ENCODE peak calls at places on chromosomes 3 and 15, in eight cellular contexts. One of them, this sample, is unnamed. For H3K36me3 and H3K27me3, the result is how much of the 10 kb centered on the place peaks cover.

GRCh38 chr3:88618121-88618645 is 468.4 kb downstream of the C3orf38 start:
- DNase-seq in uterus: no peak
- DNase-seq in IMR-90: no peak
- DNase-seq in left ventricle myocardium inferior: no peak
- DNase-seq in tibial artery: no peak
- DNase-seq in colonic mucosa: no peak
- DNase-seq in heart left ventricle: no peak
- DNase-seq in upper lobe of right lung: no peak
- DNase-seq in this sample: no peak

GRCh38 chr15:78103406-78104118 is 11.2 kb downstream of the SH2D7 start:
- DNase-seq in uterus: no peak
- DNase-seq in IMR-90: no peak
- DNase-seq in left ventricle myocardium inferior: peak
- DNase-seq in tibial artery: no peak
- DNase-seq in colonic mucosa: no peak
- DNase-seq in heart left ventricle: no peak
- DNase-seq in upper lobe of right lung: peak
- DNase-seq in this sample: no peak

GRCh38 chr3:110743202-110743601 is 328.4 kb upstream of the NECTIN3 start:
- DNase-seq in uterus: no peak
- DNase-seq in IMR-90: no peak
- DNase-seq in left ventricle myocardium inferior: no peak
- DNase-seq in tibial artery: no peak
- DNase-seq in colonic mucosa: peak
- DNase-seq in heart left ventricle: no peak
- DNase-seq in upper lobe of right lung: no peak
- DNase-seq in this sample: no peak

GRCh38 chr3:45362768-45363167 is 25.6 kb upstream of the LARS2 start:
- DNase-seq in uterus: no peak
- DNase-seq in IMR-90: peak
- DNase-seq in left ventricle myocardium inferior: no peak
- DNase-seq in tibial artery: no peak
- DNase-seq in colonic mucosa: no peak
- DNase-seq in heart left ventricle: no peak
- DNase-seq in upper lobe of right lung: no peak
- DNase-seq in this sample: no peak

GRCh38 chr15:50049871-50050270 is 69.2 kb downstream of the ATP8B4 start:
- DNase-seq in uterus: no peak
- DNase-seq in IMR-90: peak
- DNase-seq in left ventricle myocardium inferior: no peak
- DNase-seq in tibial artery: no peak
- DNase-seq in colonic mucosa: no peak
- DNase-seq in heart left ventricle: no peak
- DNase-seq in upper lobe of right lung: no peak
- DNase-seq in this sample: no peak

GRCh38 chr3:81716870-81717509 is 44.5 kb downstream of the GBE1 start:
- DNase-seq in uterus: no peak
- DNase-seq in IMR-90: peak
- DNase-seq in left ventricle myocardium inferior: peak
- DNase-seq in tibial artery: no peak
- DNase-seq in colonic mucosa: no peak
- DNase-seq in heart left ventricle: peak
- DNase-seq in upper lobe of right lung: no peak
- DNase-seq in this sample: no peak

GRCh38 chr15:66661432-66662096 is 40.5 kb upstream of the SMAD6 start:
- DNase-seq in uterus: no peak
- DNase-seq in IMR-90: no peak
- DNase-seq in left ventricle myocardium inferior: peak
- DNase-seq in tibial artery: peak
- DNase-seq in colonic mucosa: no peak
- DNase-seq in heart left ventricle: peak
- DNase-seq in upper lobe of right lung: no peak
- DNase-seq in this sample: no peak

GRCh38 chr15:36970522-36970921 is 129.8 kb downstream of the MEIS2 start:
- DNase-seq in uterus: no peak
- DNase-seq in IMR-90: no peak
- DNase-seq in left ventricle myocardium inferior: no peak
- DNase-seq in tibial artery: no peak
- DNase-seq in colonic mucosa: peak
- DNase-seq in heart left ventricle: no peak
- DNase-seq in upper lobe of right lung: no peak
- DNase-seq in this sample: no peak

GRCh38 chr3:177680442-177680821 is 483.1 kb upstream of the TBL1XR1 start:
- DNase-seq in uterus: no peak
- DNase-seq in IMR-90: peak
- DNase-seq in left ventricle myocardium inferior: no peak
- DNase-seq in tibial artery: no peak
- DNase-seq in colonic mucosa: no peak
- DNase-seq in heart left ventricle: no peak
- DNase-seq in upper lobe of right lung: no peak
- DNase-seq in this sample: no peak

GRCh38 chr15:57323806-57324589 is 52.3 kb upstream of the CGNL1 start:
- DNase-seq in uterus: no peak
- DNase-seq in IMR-90: peak
- DNase-seq in left ventricle myocardium inferior: peak
- DNase-seq in tibial artery: no peak
- DNase-seq in colonic mucosa: peak
- DNase-seq in heart left ventricle: no peak
- DNase-seq in upper lobe of right lung: no peak
- DNase-seq in this sample: peak

DNA sequence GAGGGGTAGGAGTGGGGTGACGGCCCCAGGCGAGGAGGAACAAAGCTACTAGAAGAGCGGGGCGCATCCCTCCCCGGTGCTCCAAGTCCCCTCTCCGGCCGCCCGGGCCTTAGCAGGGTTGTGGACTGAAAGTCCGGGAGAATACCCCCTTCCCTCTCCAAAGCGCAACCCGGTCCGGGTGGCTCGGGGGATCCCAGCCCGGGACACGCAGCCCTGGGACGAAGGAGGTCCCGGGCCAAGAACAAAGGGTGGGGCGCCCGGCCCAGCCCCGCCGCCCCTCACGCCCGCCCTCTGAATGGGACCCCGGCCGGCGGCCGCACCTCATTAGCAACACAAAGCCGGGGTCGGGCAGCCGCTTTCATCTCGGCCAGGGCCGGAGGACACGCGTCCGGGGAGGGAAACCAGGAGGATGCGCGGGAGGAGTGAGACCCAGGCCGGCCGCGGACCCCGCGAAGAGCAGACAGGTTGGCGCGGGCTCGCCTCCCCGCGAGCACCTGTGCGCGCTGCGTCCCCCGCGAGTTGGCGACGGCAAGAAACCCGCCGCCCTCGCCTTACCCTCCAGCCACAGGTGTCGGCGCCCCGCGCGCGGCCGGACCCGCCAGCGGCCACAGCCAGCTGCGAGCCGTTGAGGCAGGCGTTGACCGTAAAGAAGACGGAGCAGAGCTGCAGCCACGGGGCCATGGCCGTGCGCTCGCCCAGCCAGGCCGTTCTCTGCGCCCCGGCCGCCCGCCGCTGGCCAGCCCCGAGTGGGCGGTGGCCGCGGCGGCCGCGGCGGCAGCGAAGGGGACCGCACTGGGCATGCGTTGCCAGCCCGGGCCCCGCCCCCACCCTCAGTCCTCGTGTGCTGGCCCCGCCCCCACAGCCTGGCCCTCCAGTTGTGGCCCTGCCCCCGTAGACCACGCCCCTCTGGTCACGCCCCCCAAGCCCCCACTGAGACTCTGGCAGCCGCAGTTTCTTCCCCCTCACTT is at the start of gene IL17RD:
- DNase-seq in uterus: peak
- DNase-seq in IMR-90: peak
- DNase-seq in left ventricle myocardium inferior: peak
- DNase-seq in tibial artery: peak
- DNase-seq in colonic mucosa: peak
- DNase-seq in heart left ventricle: peak
- DNase-seq in upper lobe of right lung: peak
- DNase-seq in this sample: peak
- H3K4me3 ChIP-seq in uterus: peak
- H3K4me3 ChIP-seq in IMR-90: peak
- H3K4me3 ChIP-seq in left ventricle myocardium inferior: peak
- H3K4me3 ChIP-seq in tibial artery: peak
- H3K4me3 ChIP-seq in colonic mucosa: peak
- H3K4me3 ChIP-seq in heart left ventricle: peak
- H3K4me3 ChIP-seq in upper lobe of right lung: peak
- H3K4me3 ChIP-seq in this sample: peak

DNA sequence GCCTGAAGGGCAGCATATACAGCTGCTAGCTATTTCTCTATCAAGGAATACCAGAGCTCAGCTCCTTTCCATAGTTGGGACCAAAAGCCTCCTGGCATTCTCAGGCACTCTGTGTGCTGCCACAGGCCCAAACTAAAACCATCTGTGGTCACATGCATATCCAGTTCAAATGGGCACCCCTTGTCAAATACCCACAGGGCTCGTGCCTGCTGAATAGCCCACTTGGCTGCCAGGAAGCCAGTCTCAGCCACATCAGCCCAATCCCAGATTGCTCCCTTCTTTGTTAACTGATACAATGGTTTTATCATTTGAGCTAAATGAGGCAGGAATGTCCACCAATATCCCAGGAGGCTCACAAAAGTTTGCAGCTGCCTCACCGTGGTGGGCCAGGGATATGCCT is 13.9 kb downstream of the CCRL2 start:
- DNase-seq in uterus: no peak
- DNase-seq in IMR-90: no peak
- DNase-seq in left ventricle myocardium inferior: no peak
- DNase-seq in tibial artery: no peak
- DNase-seq in colonic mucosa: no peak
- DNase-seq in heart left ventricle: no peak
- DNase-seq in upper lobe of right lung: no peak
- DNase-seq in this sample: no peak
- H3K36me3 ChIP-seq in uterus: under half
- H3K36me3 ChIP-seq in IMR-90: under half
- H3K36me3 ChIP-seq in left ventricle myocardium inferior: under half
- H3K36me3 ChIP-seq in tibial artery: under half
- H3K36me3 ChIP-seq in colonic mucosa: under half
- H3K36me3 ChIP-seq in heart left ventricle: under half
- H3K36me3 ChIP-seq in upper lobe of right lung: under half
- H3K36me3 ChIP-seq in this sample: under half

DNA sequence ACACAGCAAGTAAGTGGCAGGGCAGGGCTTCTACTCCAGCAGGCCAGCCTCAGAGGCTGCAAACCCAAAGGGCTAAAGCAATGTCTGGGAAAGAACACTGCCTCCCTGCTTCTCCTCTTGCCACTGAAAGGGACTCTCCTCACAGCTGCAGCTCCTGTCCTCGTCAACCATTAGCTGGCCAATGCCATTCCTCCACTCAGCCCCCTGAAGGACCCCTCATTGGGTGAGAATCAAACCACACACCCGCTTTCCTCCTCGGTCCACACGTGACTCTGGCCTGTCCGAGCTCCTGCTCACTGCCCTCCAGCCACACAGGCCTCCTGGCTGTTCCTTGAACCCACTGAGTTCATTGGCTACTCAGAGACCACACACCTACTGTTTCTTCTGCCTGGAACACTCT is 253.7 kb upstream of the TLE3 start:
- DNase-seq in uterus: no peak
- DNase-seq in IMR-90: no peak
- DNase-seq in left ventricle myocardium inferior: no peak
- DNase-seq in tibial artery: no peak
- DNase-seq in colonic mucosa: no peak
- DNase-seq in heart left ventricle: no peak
- DNase-seq in upper lobe of right lung: no peak
- DNase-seq in this sample: no peak
- H3K27me3 ChIP-seq in uterus: under half
- H3K27me3 ChIP-seq in IMR-90: half or more
- H3K27me3 ChIP-seq in left ventricle myocardium inferior: half or more
- H3K27me3 ChIP-seq in tibial artery: under half
- H3K27me3 ChIP-seq in colonic mucosa: under half
- H3K27me3 ChIP-seq in heart left ventricle: under half
- H3K27me3 ChIP-seq in upper lobe of right lung: under half
- H3K27me3 ChIP-seq in this sample: under half

DNA sequence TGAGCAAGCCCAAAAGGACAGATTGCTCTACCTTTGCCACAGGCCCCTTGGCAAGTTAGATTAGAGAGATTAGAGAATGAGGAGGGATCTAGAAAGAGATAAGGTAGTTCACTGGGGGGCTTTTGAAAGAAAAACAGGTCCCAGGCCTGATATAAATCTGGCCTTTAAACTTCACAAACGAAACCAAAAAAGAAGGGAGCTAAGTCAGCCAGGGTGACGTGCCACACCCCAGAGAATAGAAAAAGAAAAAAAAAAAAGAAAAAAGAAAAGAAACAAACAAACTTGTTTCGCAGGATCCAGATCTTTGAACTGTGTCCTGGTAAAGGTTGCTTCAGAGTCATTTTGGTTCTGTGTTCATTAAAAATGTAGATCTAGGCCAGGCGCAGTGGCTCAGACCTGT is 3.6 kb downstream of the KAT2B start:
- DNase-seq in uterus: no peak
- DNase-seq in IMR-90: no peak
- DNase-seq in left ventricle myocardium inferior: no peak
- DNase-seq in tibial artery: no peak
- DNase-seq in colonic mucosa: no peak
- DNase-seq in heart left ventricle: no peak
- DNase-seq in upper lobe of right lung: no peak
- DNase-seq in this sample: no peak
- H3K4me3 ChIP-seq in uterus: no peak
- H3K4me3 ChIP-seq in IMR-90: no peak
- H3K4me3 ChIP-seq in left ventricle myocardium inferior: peak
- H3K4me3 ChIP-seq in tibial artery: peak
- H3K4me3 ChIP-seq in colonic mucosa: no peak
- H3K4me3 ChIP-seq in heart left ventricle: peak
- H3K4me3 ChIP-seq in upper lobe of right lung: peak
- H3K4me3 ChIP-seq in this sample: no peak

GRCh38 chr15:89330881-89331595 is 3.6 kb downstream of the POLG start:
- DNase-seq in uterus: no peak
- DNase-seq in IMR-90: no peak
- DNase-seq in left ventricle myocardium inferior: no peak
- DNase-seq in tibial artery: peak
- DNase-seq in colonic mucosa: no peak
- DNase-seq in heart left ventricle: no peak
- DNase-seq in upper lobe of right lung: no peak
- DNase-seq in this sample: no peak
- H3K36me3 ChIP-seq in uterus: under half
- H3K36me3 ChIP-seq in IMR-90: half or more
- H3K36me3 ChIP-seq in left ventricle myocardium inferior: half or more
- H3K36me3 ChIP-seq in tibial artery: half or more
- H3K36me3 ChIP-seq in colonic mucosa: under half
- H3K36me3 ChIP-seq in heart left ventricle: under half
- H3K36me3 ChIP-seq in upper lobe of right lung: half or more
- H3K36me3 ChIP-seq in this sample: half or more

DNA sequence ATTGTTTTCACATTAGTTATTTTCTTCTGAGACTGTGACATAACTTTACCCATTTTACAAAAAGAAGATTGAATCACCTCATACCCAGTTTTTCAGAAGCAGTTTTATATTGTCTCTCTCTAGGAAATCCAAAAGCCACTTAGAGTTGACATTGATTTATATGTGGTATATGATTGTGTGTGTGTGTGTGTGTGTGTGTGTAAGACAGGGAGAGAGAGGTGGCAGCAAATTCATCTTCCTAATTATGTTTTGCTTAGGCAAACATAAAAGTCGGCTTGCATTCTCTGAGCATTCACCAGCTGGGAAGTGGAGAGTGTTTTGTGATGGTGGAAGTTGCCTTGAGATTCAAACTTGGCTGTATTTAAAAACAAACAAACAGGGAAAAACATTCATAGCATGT is 64.6 kb upstream of the IGF1R start:
- DNase-seq in uterus: no peak
- DNase-seq in IMR-90: no peak
- DNase-seq in left ventricle myocardium inferior: no peak
- DNase-seq in tibial artery: no peak
- DNase-seq in colonic mucosa: no peak
- DNase-seq in heart left ventricle: no peak
- DNase-seq in upper lobe of right lung: no peak
- DNase-seq in this sample: no peak
- H3K27me3 ChIP-seq in uterus: half or more
- H3K27me3 ChIP-seq in IMR-90: under half
- H3K27me3 ChIP-seq in left ventricle myocardium inferior: half or more
- H3K27me3 ChIP-seq in tibial artery: half or more
- H3K27me3 ChIP-seq in colonic mucosa: under half
- H3K27me3 ChIP-seq in heart left ventricle: half or more
- H3K27me3 ChIP-seq in upper lobe of right lung: half or more
- H3K27me3 ChIP-seq in this sample: under half

GRCh38 chr3:134312072-134312872 is 61.6 kb upstream of the RYK start:
- DNase-seq in uterus: no peak
- DNase-seq in IMR-90: no peak
- DNase-seq in left ventricle myocardium inferior: no peak
- DNase-seq in tibial artery: peak
- DNase-seq in colonic mucosa: peak
- DNase-seq in heart left ventricle: no peak
- DNase-seq in upper lobe of right lung: peak
- DNase-seq in this sample: peak
- H3K4me3 ChIP-seq in uterus: no peak
- H3K4me3 ChIP-seq in IMR-90: no peak
- H3K4me3 ChIP-seq in left ventricle myocardium inferior: peak
- H3K4me3 ChIP-seq in tibial artery: no peak
- H3K4me3 ChIP-seq in colonic mucosa: peak
- H3K4me3 ChIP-seq in heart left ventricle: peak
- H3K4me3 ChIP-seq in upper lobe of right lung: no peak
- H3K4me3 ChIP-seq in this sample: no peak